ENCODE peak calls at places on chromosomes 13 and 19, in four cellular contexts. Z, O, A and X are unnamed samples.

GRCh38 chr13:51733656-51734334 is 70.2 kb downstream of the DHRS12 start:
- DNase-seq in Z (no peak), O (peak; percentile 54), A (no peak), X (no peak)

GRCh38 chr19:21197589-21198295 is 55.9 kb downstream of the ZNF431 start:
- DNase-seq in Z (no peak), O (no peak), A (no peak), X (no peak)

GRCh38 chr19:4284974-4285373 is 5.9 kb downstream of the SHD start:
- DNase-seq in Z (no peak), O (no peak), A (no peak), X (no peak)

GRCh38 chr19:2405256-2405655 is 22.1 kb downstream of the TIMM13 start:
- DNase-seq in Z (no peak), O (no peak), A (no peak), X (no peak)

GRCh38 chr19:5676711-5677110 is 3.6 kb downstream of the MICOS13 start:
- DNase-seq in Z (no peak), O (no peak), A (no peak), X (no peak)

GRCh38 chr13:60369242-60369641 is 27.8 kb upstream of the TDRD3 start:
- DNase-seq in Z (no peak), O (peak; percentile 4), A (no peak), X (no peak)

GRCh38 chr13:49527123-49527522 is 31.4 kb downstream of the PHF11 start:
- DNase-seq in Z (no peak), O (no peak), A (no peak), X (no peak)

GRCh38 chr13:82370306-82370705 is 1512.0 kb downstream of the SLITRK1 start:
- DNase-seq in Z (no peak), O (no peak), A (no peak), X (no peak)

GRCh38 chr19:57664269-57665127 is 4.2 kb upstream of the ZSCAN4 start:
- DNase-seq in Z (peak; percentile 53), O (peak; percentile 39), A (no peak), X (no peak)

GRCh38 chr13:78499802-78500201 is 103.5 kb downstream of the POU4F1 start:
- DNase-seq in Z (no peak), O (no peak), A (no peak), X (no peak)

GRCh38 chr19:48258350-48258749 is 2.6 kb upstream of the CARD8 start:
- DNase-seq in Z (no peak), O (no peak), A (peak; percentile 3), X (no peak)

GRCh38 chr13:36998624-36999041 is 507 bp downstream of the ALG5 start:
- DNase-seq in Z (peak; percentile 25), O (peak; percentile 5), A (peak; percentile 0), X (peak; percentile 47)

GRCh38 chr19:42386974-42387707 is 3.0 kb downstream of the CNFN start:
- DNase-seq in Z (peak; percentile 80), O (peak; percentile 83), A (peak; percentile 52), X (peak; percentile 70)

GRCh38 chr19:27522223-27522622 is 1690.7 kb downstream of the UQCRFS1 start:
- DNase-seq in Z (no peak), O (no peak), A (no peak), X (no peak)

GRCh38 chr13:113669231-113669870 is 2.3 kb downstream of the GRK1 start:
- DNase-seq in Z (no peak), O (no peak), A (no peak), X (no peak)

GRCh38 chr19:41641879-41642485 is 15.1 kb upstream of the CEACAM4 start:
- DNase-seq in Z (peak; percentile 77), O (peak; percentile 30), A (peak; percentile 64), X (no peak)

DNA sequence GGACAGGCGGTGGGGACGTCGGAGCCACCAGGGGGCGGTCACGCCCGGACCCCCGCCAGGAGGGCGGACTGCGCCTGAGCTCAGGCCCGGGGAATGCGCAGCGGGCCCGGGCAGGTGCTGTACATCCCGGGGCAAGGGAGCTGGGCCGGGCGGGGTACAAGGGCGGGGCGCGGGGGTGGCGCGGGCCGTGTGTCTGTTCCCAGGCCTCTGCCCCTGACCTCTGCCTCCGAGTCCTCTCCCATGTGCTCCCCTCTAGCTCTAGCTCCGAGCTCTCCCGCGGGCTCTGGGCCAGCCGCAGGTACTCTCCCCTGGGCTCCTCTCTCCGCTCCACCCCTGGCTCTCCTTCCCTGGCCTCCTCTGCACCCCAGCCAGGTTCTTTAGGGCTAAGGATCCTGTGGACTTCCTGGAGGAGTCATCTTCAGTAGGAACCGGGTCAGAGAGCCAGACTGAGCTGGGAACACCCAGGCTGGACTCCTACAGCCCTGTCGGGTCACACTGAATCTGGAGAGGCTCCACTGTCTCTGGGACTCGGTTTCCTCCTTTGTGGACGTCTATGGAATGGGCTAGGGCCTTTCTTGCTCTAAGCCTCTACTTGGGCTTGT is 2.3 kb downstream of the PPP1R13L start:
- DNase-seq in Z (peak; percentile 79), O (peak; percentile 78), A (no peak), X (peak; percentile 71)
- TF ChIP-seq CTCF in Z (peak; percentile 77), O (peak; percentile 82), A (peak; percentile 18), X (no peak)

GRCh38 chr19:33193269-33193863 is 764 bp upstream of the LRP3 start:
- DNase-seq in Z (no peak), O (no peak), A (no peak), X (no peak)

GRCh38 chr19:33193864-33194362 is at the start of gene LRP3:
- DNase-seq in Z (no peak), O (no peak), A (no peak), X (no peak)

GRCh38 chr19:33191501-33191900 is 2.6 kb upstream of the LRP3 start:
- DNase-seq in Z (no peak), O (no peak), A (no peak), X (no peak)

GRCh38 chr19:33194527-33194883 is 375 bp downstream of the LRP3 start:
- DNase-seq in Z (no peak), O (no peak), A (no peak), X (no peak)

GRCh38 chr19:33192010-33192409 is 2.1 kb upstream of the LRP3 start:
- DNase-seq in Z (no peak), O (no peak), A (no peak), X (no peak)
- TF ChIP-seq CTCF in Z (no peak), O (peak; percentile 12), A (no peak), X (peak; percentile 31)

GRCh38 chr19:56297010-56297409 is 17.6 kb downstream of the ZSCAN5A start:
- DNase-seq in Z (no peak), O (no peak), A (no peak), X (no peak)

GRCh38 chr19:56301886-56302620 is 12.6 kb downstream of the ZSCAN5A start:
- DNase-seq in Z (no peak), O (no peak), A (no peak), X (no peak)

GRCh38 chr19:56299688-56300087 is 15.0 kb downstream of the ZSCAN5A start:
- DNase-seq in Z (no peak), O (no peak), A (no peak), X (no peak)

GRCh38 chr19:56304243-56304642 is 10.4 kb downstream of the ZSCAN5A start:
- DNase-seq in Z (no peak), O (no peak), A (no peak), X (no peak)

GRCh38 chr19:56301152-56301551 is 13.5 kb downstream of the ZSCAN5A start:
- DNase-seq in Z (no peak), O (no peak), A (no peak), X (no peak)
- TF ChIP-seq CTCF in Z (peak; percentile 19), O (peak; percentile 8), A (no peak), X (peak; percentile 1)

DNA sequence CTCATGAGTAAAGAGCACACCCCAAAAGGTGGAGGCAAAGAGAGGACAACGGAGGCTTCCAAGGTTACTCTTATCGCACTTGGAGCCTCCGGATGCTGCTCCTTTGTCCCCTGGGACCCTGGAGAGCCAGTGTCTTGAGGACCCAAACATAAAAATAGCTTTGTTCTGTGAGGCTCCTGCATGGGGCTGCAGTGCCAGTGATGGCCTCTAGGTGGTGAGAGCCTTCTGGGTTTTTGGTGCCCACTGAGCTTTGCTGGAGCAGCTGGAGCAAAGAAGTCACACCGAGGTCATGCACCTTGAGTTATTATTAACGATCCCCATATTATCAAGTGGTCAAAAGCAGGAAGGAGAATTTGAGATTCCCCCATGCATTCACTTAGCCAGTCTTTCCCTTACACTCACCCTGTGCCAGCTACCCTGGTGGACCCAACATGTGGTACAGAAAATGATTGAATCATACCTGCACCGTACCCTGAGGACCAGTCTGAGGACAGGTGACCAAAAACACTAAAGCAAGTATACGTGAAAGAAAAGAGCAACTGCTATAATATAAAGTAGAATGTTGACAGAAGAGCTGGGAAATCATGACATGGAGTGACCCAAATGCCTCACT is 41.5 kb downstream of the ZNF682 start:
- DNase-seq in Z (peak; percentile 50), O (no peak), A (peak; percentile 2), X (no peak)
- TF ChIP-seq CTCF in Z (peak; percentile 86), O (peak; percentile 31), A (peak; percentile 86), X (peak; percentile 51)

GRCh38 chr19:33953023-33953422 is 156.4 kb downstream of the KCTD15 start:
- DNase-seq in Z (no peak), O (no peak), A (no peak), X (no peak)

GRCh38 chr19:33950141-33950805 is 153.6 kb downstream of the KCTD15 start:
- DNase-seq in Z (no peak), O (no peak), A (no peak), X (no peak)

GRCh38 chr19:33946535-33947323 is 150.1 kb downstream of the KCTD15 start:
- DNase-seq in Z (no peak), O (no peak), A (no peak), X (no peak)

GRCh38 chr19:33948651-33949335 is 152.1 kb downstream of the KCTD15 start:
- DNase-seq in Z (no peak), O (no peak), A (no peak), X (no peak)

DNA sequence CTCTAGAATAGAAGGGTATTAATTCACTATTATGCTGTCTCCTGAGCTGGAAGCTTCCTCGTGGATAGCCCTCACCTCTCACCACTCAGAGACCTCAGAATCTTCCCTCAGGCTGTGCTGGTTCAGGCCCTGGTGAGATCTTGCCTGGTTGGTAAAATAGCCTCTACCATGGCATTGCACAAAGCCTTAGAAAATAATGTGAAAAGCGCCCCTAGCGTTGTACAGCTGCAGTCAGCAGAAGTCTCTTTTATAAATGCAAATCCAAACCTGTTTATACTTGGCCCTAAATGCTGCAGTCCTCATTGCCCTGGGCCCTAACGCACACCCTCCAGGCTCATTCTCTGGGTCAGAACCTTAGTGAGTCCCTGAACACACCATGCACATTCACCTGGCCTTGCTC is 150.9 kb downstream of the KCTD15 start:
- DNase-seq in Z (no peak), O (no peak), A (no peak), X (no peak)
- TF ChIP-seq CTCF in Z (peak; percentile 21), O (no peak), A (no peak), X (no peak)

DNA sequence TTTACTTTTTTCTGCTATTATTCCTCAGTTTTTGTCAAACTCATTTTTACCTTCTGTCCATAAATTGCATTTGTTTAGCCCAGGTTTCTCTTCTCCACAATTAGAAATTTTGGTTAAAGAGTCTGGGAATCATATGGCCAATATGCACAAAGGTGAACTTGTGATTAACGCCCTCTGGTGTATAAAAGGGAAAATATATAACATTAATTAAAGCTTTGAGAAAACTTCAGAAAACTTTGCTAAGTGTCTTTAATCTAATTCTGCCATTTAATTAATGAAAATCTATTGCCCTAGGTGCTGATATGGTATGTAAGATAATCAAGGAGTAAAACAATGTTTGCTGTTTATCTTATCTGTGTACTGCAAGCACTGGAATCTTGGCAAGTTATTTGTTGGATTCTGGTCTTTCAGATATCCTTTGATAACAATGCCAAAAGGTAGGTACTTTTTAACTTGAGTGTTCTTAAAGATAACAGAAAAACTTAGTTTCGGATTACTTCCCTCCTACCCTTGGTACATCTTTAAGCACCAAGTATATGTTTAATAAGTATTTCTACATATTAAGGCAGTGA is 402.6 kb downstream of the SUCLA2 start:
- DNase-seq in Z (no peak), O (no peak), A (no peak), X (no peak)
- TF ChIP-seq CTCF in Z (peak; percentile 47), O (peak; percentile 45), A (no peak), X (peak; percentile 20)